ENCODE peak calls at places on chromosomes 6 and 20, in seven cellular contexts. One of them, this sample, is unnamed.

GRCh38 chr6:41885930-41886329 is 9.2 kb downstream of the USP49 start:
- DNase-seq in endodermal cell: no peak
- DNase-seq in SK-N-MC: no peak
- DNase-seq in breast epithelium: no peak
- DNase-seq in left ventricle myocardium inferior: no peak
- DNase-seq in heart left ventricle: no peak
- DNase-seq in body of pancreas: no peak
- DNase-seq in this sample: no peak

GRCh38 chr6:80607814-80608391 is 501.4 kb downstream of the BCKDHB start:
- DNase-seq in body of pancreas: peak; percentile 12
- DNase-seq in SK-N-MC: no peak
- DNase-seq in left ventricle myocardium inferior: no peak
- DNase-seq in heart left ventricle: no peak
- DNase-seq in breast epithelium: no peak
- DNase-seq in endodermal cell: peak; percentile 60
- DNase-seq in this sample: no peak

GRCh38 chr20:44692932-44693476 is 22.2 kb upstream of the CCN5 start:
- DNase-seq in left ventricle myocardium inferior: peak; percentile 78
- DNase-seq in endodermal cell: peak; percentile 73
- DNase-seq in body of pancreas: peak; percentile 32
- DNase-seq in breast epithelium: no peak
- DNase-seq in SK-N-MC: no peak
- DNase-seq in heart left ventricle: peak; percentile 76
- DNase-seq in this sample: peak; percentile 94

GRCh38 chr6:337782-338464 is 45.6 kb downstream of the DUSP22 start:
- DNase-seq in heart left ventricle: no peak
- DNase-seq in left ventricle myocardium inferior: no peak
- DNase-seq in breast epithelium: no peak
- DNase-seq in SK-N-MC: no peak
- DNase-seq in endodermal cell: no peak
- DNase-seq in body of pancreas: no peak
- DNase-seq in this sample: no peak

GRCh38 chr6:39209908-39210307 is 19.4 kb downstream of the KCNK5 start:
- DNase-seq in breast epithelium: no peak
- DNase-seq in heart left ventricle: peak; percentile 27
- DNase-seq in left ventricle myocardium inferior: no peak
- DNase-seq in SK-N-MC: no peak
- DNase-seq in endodermal cell: no peak
- DNase-seq in body of pancreas: no peak
- DNase-seq in this sample: no peak

GRCh38 chr20:47231382-47232042 is 125.0 kb downstream of the ZMYND8 start:
- DNase-seq in breast epithelium: no peak
- DNase-seq in body of pancreas: no peak
- DNase-seq in left ventricle myocardium inferior: no peak
- DNase-seq in heart left ventricle: no peak
- DNase-seq in endodermal cell: no peak
- DNase-seq in SK-N-MC: no peak
- DNase-seq in this sample: no peak

GRCh38 chr20:43767686-43768474 is 41.1 kb upstream of the GTSF1L start:
- DNase-seq in left ventricle myocardium inferior: no peak
- DNase-seq in body of pancreas: no peak
- DNase-seq in endodermal cell: no peak
- DNase-seq in heart left ventricle: no peak
- DNase-seq in breast epithelium: no peak
- DNase-seq in SK-N-MC: no peak
- DNase-seq in this sample: no peak

GRCh38 chr6:47752801-47753200 is 29.0 kb upstream of the OPN5 start:
- DNase-seq in body of pancreas: no peak
- DNase-seq in SK-N-MC: no peak
- DNase-seq in left ventricle myocardium inferior: no peak
- DNase-seq in endodermal cell: no peak
- DNase-seq in heart left ventricle: no peak
- DNase-seq in breast epithelium: no peak
- DNase-seq in this sample: no peak

GRCh38 chr6:26521485-26522391 is 16.4 kb upstream of the HMGN4 start:
- DNase-seq in endodermal cell: peak; percentile 93
- DNase-seq in body of pancreas: peak; percentile 77
- DNase-seq in left ventricle myocardium inferior: peak; percentile 88
- DNase-seq in breast epithelium: peak; percentile 67
- DNase-seq in heart left ventricle: peak; percentile 93
- DNase-seq in SK-N-MC: no peak
- DNase-seq in this sample: peak; percentile 93

DNA sequence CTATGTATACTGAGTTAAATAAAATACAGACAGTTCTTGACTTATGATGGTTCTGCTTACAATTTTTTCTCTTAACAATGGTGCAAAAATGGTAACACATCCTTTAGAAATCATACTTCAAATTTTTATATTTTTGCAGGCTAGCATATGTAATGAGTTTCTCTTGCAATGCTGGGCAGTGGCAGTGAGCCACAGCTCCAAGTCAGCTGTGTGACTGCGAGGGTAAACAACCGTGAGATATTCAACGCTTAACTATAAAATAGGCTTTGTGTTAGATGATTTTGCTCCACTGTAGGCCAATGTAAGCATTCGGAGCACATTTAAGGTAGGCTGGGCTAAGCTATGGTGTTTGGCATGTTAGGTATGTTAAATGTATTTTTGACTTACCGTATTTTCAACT is 136.1 kb downstream of the PLCB4 start:
- DNase-seq in SK-N-MC: no peak
- DNase-seq in endodermal cell: no peak
- DNase-seq in left ventricle myocardium inferior: no peak
- DNase-seq in heart left ventricle: no peak
- DNase-seq in breast epithelium: no peak
- DNase-seq in body of pancreas: no peak
- DNase-seq in this sample: no peak
- H3K36me3 ChIP-seq in SK-N-MC: no peaks in the 10 kb centered on the region
- H3K36me3 ChIP-seq in endodermal cell: no peaks in the 10 kb centered on the region
- H3K36me3 ChIP-seq in left ventricle myocardium inferior: no peaks in the 10 kb centered on the region
- H3K36me3 ChIP-seq in heart left ventricle: no peaks in the 10 kb centered on the region
- H3K36me3 ChIP-seq in breast epithelium: no peaks in the 10 kb centered on the region
- H3K36me3 ChIP-seq in body of pancreas: no peaks in the 10 kb centered on the region
- H3K36me3 ChIP-seq in this sample: no peaks in the 10 kb centered on the region

DNA sequence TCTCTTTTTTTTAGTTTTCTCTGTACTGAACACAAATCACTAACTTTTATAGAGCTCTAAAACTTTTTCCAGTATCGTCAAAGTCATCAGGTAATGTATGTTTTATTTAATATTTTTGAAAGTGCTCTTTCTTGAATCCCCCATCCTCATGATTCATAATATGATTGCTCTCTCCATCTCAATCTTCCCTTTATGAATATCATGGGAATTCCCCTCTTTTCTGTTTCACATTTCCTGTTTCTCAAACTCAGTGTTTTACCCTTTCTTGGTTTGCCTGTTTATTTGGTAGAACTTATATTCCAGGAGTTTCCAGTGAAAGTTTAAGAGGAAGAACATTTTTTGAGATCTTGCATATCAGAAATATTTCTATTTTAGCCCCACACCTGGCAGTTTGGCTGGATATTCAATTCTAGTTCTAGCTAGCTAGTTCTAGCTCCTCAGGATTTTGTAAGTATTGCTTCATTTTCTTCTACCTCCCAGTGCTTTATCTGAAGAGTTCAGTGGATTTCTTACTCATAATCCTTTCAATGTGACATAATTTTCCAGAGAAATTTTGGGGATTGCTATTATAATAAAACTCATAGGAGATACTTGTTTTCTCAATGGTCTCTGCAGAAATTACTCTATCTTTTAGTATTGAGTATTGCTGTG is 6.1 kb upstream of the C6orf58 start:
- DNase-seq in body of pancreas: no peak
- DNase-seq in left ventricle myocardium inferior: no peak
- DNase-seq in SK-N-MC: no peak
- DNase-seq in heart left ventricle: no peak
- DNase-seq in breast epithelium: no peak
- DNase-seq in endodermal cell: no peak
- DNase-seq in this sample: no peak
- H3K4me3 ChIP-seq in body of pancreas: no peak overlapping the region
- H3K4me3 ChIP-seq in left ventricle myocardium inferior: no peak overlapping the region
- H3K4me3 ChIP-seq in SK-N-MC: peak overlapping the region; percentile 8
- H3K4me3 ChIP-seq in heart left ventricle: no peak overlapping the region
- H3K4me3 ChIP-seq in breast epithelium: no peak overlapping the region
- H3K4me3 ChIP-seq in endodermal cell: no peak overlapping the region
- H3K4me3 ChIP-seq in this sample: no peak overlapping the region

GRCh38 chr20:17589161-17589834 is 19.4 kb downstream of the DSTN start:
- DNase-seq in heart left ventricle: no peak
- DNase-seq in left ventricle myocardium inferior: no peak
- DNase-seq in endodermal cell: no peak
- DNase-seq in breast epithelium: no peak
- DNase-seq in SK-N-MC: no peak
- DNase-seq in body of pancreas: no peak
- DNase-seq in this sample: no peak
- H3K27ac ChIP-seq in heart left ventricle: peak overlapping the region; percentile 80
- H3K27ac ChIP-seq in left ventricle myocardium inferior: peak overlapping the region; percentile 65
- H3K27ac ChIP-seq in endodermal cell: no peak overlapping the region
- H3K27ac ChIP-seq in breast epithelium: no peak overlapping the region
- H3K27ac ChIP-seq in SK-N-MC: no peak overlapping the region
- H3K27ac ChIP-seq in body of pancreas: no peak overlapping the region
- H3K27ac ChIP-seq in this sample: no peak overlapping the region

DNA sequence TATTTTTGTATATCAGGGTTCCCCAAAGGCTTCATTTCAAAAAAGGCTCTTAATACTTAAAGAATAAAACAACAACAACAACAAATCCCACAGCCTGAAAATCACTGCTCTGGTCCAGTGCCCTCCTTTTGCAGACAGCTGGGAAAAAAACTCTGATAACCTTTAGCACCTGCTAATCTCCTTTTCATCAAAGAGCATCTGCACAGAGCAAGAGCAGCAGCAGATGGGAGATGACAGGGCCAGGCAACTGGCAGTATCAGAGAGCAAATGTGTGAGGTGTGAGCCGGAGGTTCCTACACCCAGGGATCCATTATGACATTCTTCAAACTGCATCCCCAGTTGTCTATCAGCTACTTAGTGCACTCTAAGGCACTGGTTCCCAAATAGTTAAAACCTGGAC is 25.7 kb downstream of the TTI1 start:
- DNase-seq in body of pancreas: no peak
- DNase-seq in heart left ventricle: no peak
- DNase-seq in SK-N-MC: no peak
- DNase-seq in endodermal cell: no peak
- DNase-seq in breast epithelium: no peak
- DNase-seq in left ventricle myocardium inferior: no peak
- DNase-seq in this sample: no peak
- H3K36me3 ChIP-seq in body of pancreas: peaks cover 4% of the 10 kb centered on the region
- H3K36me3 ChIP-seq in heart left ventricle: peaks cover 60% of the 10 kb centered on the region
- H3K36me3 ChIP-seq in SK-N-MC: peaks cover 62% of the 10 kb centered on the region
- H3K36me3 ChIP-seq in endodermal cell: peaks cover 76% of the 10 kb centered on the region
- H3K36me3 ChIP-seq in breast epithelium: no peaks in the 10 kb centered on the region
- H3K36me3 ChIP-seq in left ventricle myocardium inferior: peaks cover 48% of the 10 kb centered on the region
- H3K36me3 ChIP-seq in this sample: peaks cover 21% of the 10 kb centered on the region

DNA sequence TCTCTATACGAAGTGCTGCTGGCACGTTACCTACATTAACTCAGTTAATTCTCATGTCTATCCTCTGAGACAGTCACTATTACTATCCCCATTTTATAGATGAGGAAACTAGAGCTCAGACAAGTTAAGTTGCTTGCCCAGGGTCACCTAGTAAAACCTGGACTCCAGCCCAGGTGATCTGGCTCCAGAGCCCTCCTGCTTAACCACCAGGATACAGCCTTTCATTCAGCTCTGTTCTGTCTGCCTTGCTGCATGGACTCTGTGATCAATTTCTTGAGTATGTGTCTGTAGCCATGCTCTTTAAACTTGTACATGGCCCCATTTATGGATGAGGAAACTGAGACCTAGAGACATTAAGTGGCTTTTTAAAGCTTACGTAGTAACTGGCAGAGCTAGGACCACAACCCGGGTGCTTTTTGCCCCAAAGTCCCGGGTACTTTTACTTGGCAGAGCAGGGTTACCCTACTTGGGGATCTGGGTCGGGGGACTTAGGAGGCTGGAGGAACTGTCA is 4.7 kb downstream of the CDKN1A start:
- DNase-seq in body of pancreas: peak; percentile 77
- DNase-seq in endodermal cell: no peak
- DNase-seq in heart left ventricle: no peak
- DNase-seq in left ventricle myocardium inferior: no peak
- DNase-seq in SK-N-MC: no peak
- DNase-seq in breast epithelium: no peak
- DNase-seq in this sample: no peak
- H3K4me3 ChIP-seq in body of pancreas: no peak overlapping the region
- H3K4me3 ChIP-seq in endodermal cell: no peak overlapping the region
- H3K4me3 ChIP-seq in heart left ventricle: no peak overlapping the region
- H3K4me3 ChIP-seq in left ventricle myocardium inferior: no peak overlapping the region
- H3K4me3 ChIP-seq in SK-N-MC: no peak overlapping the region
- H3K4me3 ChIP-seq in breast epithelium: peak overlapping the region; percentile 49
- H3K4me3 ChIP-seq in this sample: no peak overlapping the region

GRCh38 chr6:56851104-56851503 is 103.8 kb upstream of the BEND6 start:
- DNase-seq in left ventricle myocardium inferior: no peak
- DNase-seq in body of pancreas: no peak
- DNase-seq in heart left ventricle: no peak
- DNase-seq in endodermal cell: peak; percentile 81
- DNase-seq in SK-N-MC: no peak
- DNase-seq in breast epithelium: no peak
- DNase-seq in this sample: no peak
- H3K27ac ChIP-seq in left ventricle myocardium inferior: peak overlapping the region; percentile 75
- H3K27ac ChIP-seq in body of pancreas: no peak overlapping the region
- H3K27ac ChIP-seq in heart left ventricle: peak overlapping the region; percentile 74
- H3K27ac ChIP-seq in endodermal cell: no peak overlapping the region
- H3K27ac ChIP-seq in SK-N-MC: no peak overlapping the region
- H3K27ac ChIP-seq in breast epithelium: no peak overlapping the region
- H3K27ac ChIP-seq in this sample: no peak overlapping the region

This sample was measured in kidney.